ENCODE peak calls at places on chromosomes 3 and 15, in ten cellular contexts. P is GM23248; T is HEK293T; V is Calu3; A is AG04450; J is NCI-H1092; Z is GM10248; R is keratinocyte; D is GM03348; I is CD8-positive, alpha-beta memory T cell. O is an unnamed sample.

GRCh38 chr3:11434017-11434526 is 161.9 kb downstream of the ATG7 start:
- DNase-seq in I (no peak), D (peak), V (no peak), J (no peak), A (peak), Z (no peak), T (no peak), R (no peak), P (peak), O (peak)

GRCh38 chr3:135516143-135516542 is 449.4 kb upstream of the PPP2R3A start:
- DNase-seq in I (no peak), A (no peak), P (peak), Z (no peak), V (no peak), D (peak), R (no peak), T (peak), J (no peak), O (no peak)

GRCh38 chr3:192651854-192652510 is 75.4 kb downstream of the FGF12 start:
- DNase-seq in D (no peak), Z (no peak), R (no peak), J (no peak), I (no peak), V (no peak), T (no peak), P (no peak), A (no peak), O (no peak)

GRCh38 chr3:46672349-46672695 is 21.2 kb downstream of the ALS2CL start:
- DNase-seq in A (no peak), I (no peak), V (no peak), Z (no peak), P (no peak), J (no peak), D (no peak), T (no peak), R (no peak), O (no peak)

GRCh38 chr3:197462808-197463207 is 93.0 kb downstream of the BDH1 start:
- DNase-seq in Z (no peak), D (no peak), T (no peak), V (no peak), J (no peak), A (no peak), P (no peak), I (no peak), R (no peak), O (no peak)

GRCh38 chr15:75182187-75183131 is 19.2 kb upstream of the C15orf39 start:
- DNase-seq in D (peak), J (no peak), R (no peak), P (peak), A (no peak), I (no peak), Z (no peak), V (no peak), T (no peak), O (no peak)

GRCh38 chr3:123430266-123430665 is 18.6 kb downstream of the ADCY5 start:
- DNase-seq in P (no peak), A (no peak), V (no peak), D (no peak), I (no peak), T (no peak), Z (no peak), J (no peak), R (no peak), O (no peak)

GRCh38 chr3:16326724-16327349 is 61.8 kb downstream of the OXNAD1 start:
- DNase-seq in P (no peak), I (no peak), A (no peak), V (no peak), Z (no peak), D (no peak), R (no peak), J (no peak), T (no peak), O (no peak)

GRCh38 chr3:14459787-14460186 is 57.4 kb downstream of the SLC6A6 start:
- DNase-seq in R (no peak), V (no peak), P (no peak), I (no peak), Z (no peak), D (no peak), J (no peak), T (no peak), A (no peak), O (no peak)

GRCh38 chr3:103965764-103966163 is 1400.9 kb upstream of the ALCAM start:
- DNase-seq in A (no peak), I (no peak), R (no peak), D (no peak), J (no peak), V (no peak), Z (no peak), P (no peak), T (no peak), O (no peak)

GRCh38 chr3:9902372-9903237 is at the start of gene IL17RE:
- DNase-seq in V (peak), I (no peak), P (no peak), R (no peak), A (no peak), J (no peak), D (peak), T (no peak), Z (no peak), O (no peak)

GRCh38 chr3:66729685-66730393 is 229.0 kb upstream of the LRIG1 start:
- DNase-seq in Z (no peak), R (no peak), I (no peak), J (no peak), V (no peak), T (no peak), A (no peak), D (no peak), P (no peak), O (no peak)

GRCh38 chr3:52779411-52780297 is 2.3 kb downstream of the ITIH1 start:
- DNase-seq in T (no peak), J (no peak), I (no peak), Z (peak), D (no peak), P (no peak), R (no peak), A (no peak), V (no peak), O (no peak)

GRCh38 chr15:38229700-38230099 is 22.9 kb upstream of the SPRED1 start:
- DNase-seq in I (no peak), T (no peak), P (peak), J (no peak), R (no peak), V (no peak), Z (no peak), A (no peak), D (no peak), O (no peak)

GRCh38 chr15:31372635-31373091 is 46.0 kb downstream of the KLF13 start:
- DNase-seq in J (no peak), T (no peak), R (peak), Z (no peak), P (peak), D (peak), A (peak), I (no peak), V (no peak), O (peak)

GRCh38 chr3:190517696-190518095 is 3.8 kb downstream of the IL1RAP start:
- DNase-seq in P (peak), D (peak), I (no peak), A (no peak), R (no peak), V (peak), J (no peak), T (no peak), Z (no peak), O (peak)

GRCh38 chr3:65633018-65633417 is 405.7 kb downstream of the MAGI1 start:
- DNase-seq in I (no peak), R (no peak), A (no peak), Z (no peak), V (no peak), T (peak), D (no peak), J (no peak), P (no peak), O (no peak)

GRCh38 chr3:127722928-127723603 is 50.3 kb downstream of the ABTB1 start:
- DNase-seq in D (peak), A (no peak), Z (no peak), V (no peak), R (no peak), P (peak), I (no peak), T (no peak), J (peak), O (peak)

GRCh38 chr3:160676547-160677303 is at the start of gene ARL14:
- DNase-seq in A (no peak), I (no peak), R (peak), D (peak), T (no peak), Z (no peak), V (peak), J (no peak), P (peak), O (peak)

GRCh38 chr3:50862221-50862620 is 187.5 kb downstream of the DOCK3 start:
- DNase-seq in A (no peak), J (no peak), D (no peak), T (no peak), P (no peak), I (no peak), R (no peak), Z (no peak), V (no peak), O (no peak)

GRCh38 chr3:150073513-150073912 is 102.8 kb upstream of the PFN2 start:
- DNase-seq in R (peak), J (no peak), P (no peak), I (no peak), D (no peak), A (no peak), Z (no peak), V (no peak), T (no peak), O (no peak)

GRCh38 chr3:178551916-178552321 is 15.7 kb downstream of the KCNMB2 start:
- DNase-seq in I (no peak), A (no peak), R (no peak), D (peak), V (no peak), P (peak), J (no peak), T (no peak), Z (no peak), O (peak)

GRCh38 chr15:65033659-65034269 is 4.3 kb upstream of the MTFMT start:
- DNase-seq in A (no peak), D (peak), J (peak), P (peak), V (no peak), Z (peak), I (no peak), T (peak), R (no peak), O (peak)

GRCh38 chr3:45914362-45915077 is 28.2 kb downstream of the CCR9 start:
- DNase-seq in D (no peak), R (no peak), V (no peak), P (no peak), J (no peak), T (no peak), I (no peak), Z (no peak), A (no peak), O (no peak)

GRCh38 chr3:172203522-172204258 is 164.3 kb downstream of the FNDC3B start:
- DNase-seq in D (peak), A (no peak), J (peak), R (no peak), I (no peak), Z (no peak), P (peak), T (no peak), V (no peak), O (peak)

GRCh38 chr15:34951993-34952392 is 17.5 kb downstream of the AQR start:
- DNase-seq in J (no peak), A (no peak), P (peak), R (no peak), V (no peak), T (no peak), D (peak), Z (no peak), I (no peak), O (peak)

GRCh38 chr3:42547401-42547945 is 34.3 kb downstream of the SEC22C start:
- DNase-seq in V (peak), J (peak), A (peak), I (peak), R (no peak), P (peak), D (peak), T (peak), Z (peak), O (peak)

GRCh38 chr3:171977860-171978259 is 61.5 kb upstream of the FNDC3B start:
- DNase-seq in P (no peak), V (no peak), T (no peak), R (no peak), Z (no peak), I (no peak), J (no peak), D (no peak), A (no peak), O (no peak)

GRCh38 chr3:119494597-119494996 is 3.8 kb upstream of the TIMMDC1 start:
- DNase-seq in V (no peak), T (peak), R (no peak), Z (no peak), D (no peak), I (no peak), P (peak), A (no peak), J (no peak), O (no peak)

GRCh38 chr3:125042725-125043406 is 12.9 kb downstream of the HEG1 start:
- DNase-seq in D (peak), I (no peak), T (no peak), Z (no peak), A (no peak), V (no peak), J (no peak), R (no peak), P (peak), O (peak)

GRCh38 chr3:128481438-128481942 is 11.5 kb downstream of the GATA2 start:
- DNase-seq in T (no peak), Z (no peak), D (peak), A (no peak), P (peak), V (no peak), R (no peak), J (no peak), I (no peak), O (peak)

GRCh38 chr3:135348698-135349097 is 553.6 kb downstream of the EPHB1 start:
- DNase-seq in D (no peak), Z (no peak), T (no peak), A (no peak), P (no peak), V (no peak), J (no peak), I (no peak), R (no peak), O (no peak)

GRCh38 chr15:41585140-41586047 is 26.4 kb downstream of the TYRO3 start:
- DNase-seq in I (peak), V (peak), J (no peak), D (peak), Z (no peak), A (no peak), T (peak), P (peak), R (peak), O (peak)

GRCh38 chr3:56764904-56765445 is 36.8 kb downstream of the ARHGEF3 start:
- DNase-seq in P (no peak), D (no peak), I (no peak), Z (no peak), T (no peak), V (no peak), A (no peak), R (no peak), J (no peak), O (no peak)

GRCh38 chr3:127487196-127487595 is 103.3 kb downstream of the TPRA1 start:
- DNase-seq in J (no peak), P (no peak), T (no peak), D (peak), V (no peak), I (no peak), Z (no peak), A (no peak), R (no peak), O (no peak)

GRCh38 chr3:11185564-11186317 is 31.4 kb downstream of the HRH1 start:
- DNase-seq in J (no peak), Z (no peak), R (peak), T (no peak), P (peak), V (peak), I (no peak), A (peak), D (peak), O (peak)

GRCh38 chr3:189714991-189715961 is 84.1 kb downstream of the TP63 start:
- DNase-seq in D (peak), V (no peak), J (no peak), A (no peak), P (peak), T (no peak), R (no peak), Z (peak), I (no peak), O (peak)

GRCh38 chr3:150830094-150830681 is 67.2 kb upstream of the SIAH2 start:
- DNase-seq in Z (peak), V (peak), I (no peak), P (peak), J (no peak), T (peak), A (no peak), D (no peak), R (no peak), O (peak)